ENCODE peak calls at places on chromosomes 13 and 19, in eight cellular contexts. Q, B, W, P, I, U, V and H are unnamed samples.

GRCh38 chr13:66009241-66009640 is 1220.9 kb downstream of the PCDH9 start:
- DNase-seq in Q (no peak), B (no peak), W (no peak), P (no peak), I (no peak), U (no peak), V (no peak), H (no peak)

GRCh38 chr19:676343-677105 is at the start of gene FSTL3:
- DNase-seq in Q (no peak), B (no peak), W (no peak), P (no peak), I (no peak), U (no peak), V (no peak), H (no peak)

GRCh38 chr13:74098077-74098476 is 36.1 kb downstream of the KLF12 start:
- DNase-seq in Q (no peak), B (no peak), W (no peak), P (no peak), I (no peak), U (no peak), V (no peak), H (no peak)

GRCh38 chr19:3710265-3710812 is 2.2 kb downstream of the TJP3 start:
- DNase-seq in Q (no peak), B (no peak), W (peak; percentile 96), P (no peak), I (no peak), U (no peak), V (no peak), H (no peak)

GRCh38 chr19:38252935-38253691 is 3.1 kb downstream of the PPP1R14A start:
- DNase-seq in Q (no peak), B (no peak), W (no peak), P (no peak), I (no peak), U (peak; percentile 64), V (no peak), H (no peak)

GRCh38 chr19:41535029-41535622 is 40.8 kb upstream of the CEACAM21 start:
- DNase-seq in Q (no peak), B (no peak), W (no peak), P (no peak), I (no peak), U (no peak), V (no peak), H (no peak)

GRCh38 chr19:10288662-10289166 is 1.0 kb upstream of the ICAM5 start:
- DNase-seq in Q (no peak), B (no peak), W (peak; percentile 71), P (no peak), I (no peak), U (no peak), V (peak; percentile 63), H (no peak)

GRCh38 chr19:33781996-33782395 is 14.7 kb upstream of the KCTD15 start:
- DNase-seq in Q (no peak), B (peak; percentile 37), W (no peak), P (no peak), I (no peak), U (no peak), V (no peak), H (no peak)

GRCh38 chr13:95136638-95137037 is 164.6 kb downstream of the ABCC4 start:
- DNase-seq in Q (no peak), B (no peak), W (no peak), P (no peak), I (no peak), U (no peak), V (no peak), H (no peak)

GRCh38 chr13:50309872-50310594 is 294.8 kb downstream of the KCNRG start:
- DNase-seq in Q (no peak), B (peak; percentile 6), W (no peak), P (no peak), I (no peak), U (no peak), V (no peak), H (no peak)

GRCh38 chr13:110308377-110309158 is 1.5 kb downstream of the COL4A2 start:
- DNase-seq in Q (no peak), B (peak; percentile 59), W (peak; percentile 57), P (no peak), I (no peak), U (no peak), V (no peak), H (no peak)

GRCh38 chr13:42420304-42420703 is 148.4 kb downstream of the AKAP11 start:
- DNase-seq in Q (no peak), B (no peak), W (no peak), P (no peak), I (no peak), U (no peak), V (no peak), H (no peak)

GRCh38 chr13:27372896-27373295 is 51.5 kb upstream of the GTF3A start:
- DNase-seq in Q (no peak), B (no peak), W (peak; percentile 63), P (no peak), I (no peak), U (no peak), V (no peak), H (no peak)

GRCh38 chr19:46297700-46298476 is 1.0 kb downstream of the HIF3A start:
- DNase-seq in Q (no peak), B (no peak), W (no peak), P (no peak), I (no peak), U (peak; percentile 62), V (no peak), H (no peak)

GRCh38 chr19:24051516-24051915 is 35.5 kb upstream of the ZNF254 start:
- DNase-seq in Q (no peak), B (no peak), W (no peak), P (no peak), I (no peak), U (no peak), V (no peak), H (no peak)

GRCh38 chr13:74465279-74465678 is 331.1 kb upstream of the KLF12 start:
- DNase-seq in Q (no peak), B (no peak), W (no peak), P (no peak), I (no peak), U (no peak), V (no peak), H (no peak)

GRCh38 chr13:36712785-36713184 is 39.0 kb downstream of the SERTM1 start:
- DNase-seq in Q (peak; percentile 36), B (peak; percentile 86), W (no peak), P (no peak), I (no peak), U (no peak), V (no peak), H (no peak)

GRCh38 chr13:19864018-19864338 is 529 bp upstream of the ZMYM5 start:
- DNase-seq in Q (no peak), B (peak; percentile 71), W (peak; percentile 92), P (peak; percentile 44), I (no peak), U (peak; percentile 58), V (no peak), H (peak; percentile 54)

GRCh38 chr19:54096642-54097106 is 3.9 kb downstream of the OSCAR start:
- DNase-seq in Q (no peak), B (peak; percentile 42), W (no peak), P (no peak), I (no peak), U (no peak), V (no peak), H (no peak)

GRCh38 chr19:39858541-39858940 is 12.4 kb upstream of the FBL start:
- DNase-seq in Q (no peak), B (peak; percentile 4), W (peak; percentile 14), P (no peak), I (no peak), U (no peak), V (no peak), H (no peak)

GRCh38 chr13:34025746-34026145 is 207.8 kb downstream of the RFC3 start:
- DNase-seq in Q (peak; percentile 60), B (peak; percentile 87), W (peak; percentile 12), P (no peak), I (no peak), U (no peak), V (no peak), H (no peak)

GRCh38 chr13:100363351-100363750 is 225.2 kb downstream of the GGACT start:
- DNase-seq in Q (peak; percentile 51), B (peak; percentile 74), W (no peak), P (no peak), I (no peak), U (no peak), V (no peak), H (no peak)

GRCh38 chr19:15124572-15125231 is 17.5 kb downstream of the SYDE1 start:
- DNase-seq in Q (no peak), B (no peak), W (peak; percentile 29), P (no peak), I (no peak), U (no peak), V (no peak), H (no peak)

GRCh38 chr13:102131246-102131645 is 270.6 kb downstream of the FGF14 start:
- DNase-seq in Q (no peak), B (no peak), W (no peak), P (no peak), I (no peak), U (no peak), V (no peak), H (no peak)

GRCh38 chr19:49212302-49212701 is 54.7 kb downstream of the TRPM4 start:
- DNase-seq in Q (no peak), B (no peak), W (no peak), P (no peak), I (no peak), U (no peak), V (no peak), H (no peak)

GRCh38 chr19:47284324-47284899 is 9.7 kb downstream of the INAFM1 start:
- DNase-seq in Q (no peak), B (peak; percentile 11), W (peak; percentile 87), P (peak; percentile 29), I (no peak), U (no peak), V (peak; percentile 57), H (no peak)

GRCh38 chr19:39515551-39516191 is 732 bp downstream of the SELENOV start:
- DNase-seq in Q (no peak), B (no peak), W (no peak), P (no peak), I (no peak), U (no peak), V (no peak), H (no peak)

GRCh38 chr13:20528451-20528850 is 2.8 kb upstream of the CRYL1 start:
- DNase-seq in Q (no peak), B (no peak), W (no peak), P (no peak), I (no peak), U (no peak), V (no peak), H (no peak)

GRCh38 chr19:6227941-6228325 is 51.8 kb downstream of the MLLT1 start:
- DNase-seq in Q (no peak), B (no peak), W (no peak), P (no peak), I (no peak), U (no peak), V (no peak), H (no peak)

GRCh38 chr19:38850976-38851621 is 1.3 kb upstream of the HNRNPL start:
- DNase-seq in Q (no peak), B (no peak), W (no peak), P (peak; percentile 30), I (no peak), U (no peak), V (no peak), H (peak; percentile 26)